ENCODE peak calls at places on chromosomes 1 and 21, in seven cellular contexts. V is HFF-Myc, Z is MCF 10A, D is T-helper 2 cell, X is spleen, C is D341Med, I is HCT116. T is an unnamed sample.

GRCh38 chr1:198220428-198220827 is 63.6 kb downstream of the NEK7 start:
- DNase-seq in X (no peak), D (no peak), I (peak; percentile 82), V (peak; percentile 5), Z (peak; percentile 97), C (no peak), T (peak; percentile 85)

GRCh38 chr21:44596068-44596725 is 3.9 kb upstream of the KRTAP10-6 start:
- DNase-seq in X (no peak), V (no peak), I (no peak), Z (no peak), D (no peak), C (no peak), T (peak; percentile 88)

GRCh38 chr1:236930503-236930902 is 73.7 kb downstream of the MT1HL1 start:
- DNase-seq in V (no peak), X (no peak), Z (no peak), I (no peak), D (no peak), C (no peak), T (no peak)

GRCh38 chr1:33488624-33489023 is 16.2 kb downstream of the ZSCAN20 start:
- DNase-seq in Z (no peak), D (no peak), C (no peak), V (no peak), X (no peak), I (no peak), T (no peak)

GRCh38 chr1:174194451-174194850 is 35.1 kb downstream of the RABGAP1L start:
- DNase-seq in D (no peak), I (no peak), Z (no peak), C (no peak), X (no peak), V (no peak), T (no peak)

GRCh38 chr1:107640207-107640606 is 324.8 kb downstream of the VAV3 start:
- DNase-seq in I (no peak), V (no peak), D (no peak), C (no peak), Z (no peak), X (no peak), T (no peak)

GRCh38 chr21:26366781-26367180 is 196.2 kb upstream of the APP start:
- DNase-seq in V (no peak), C (no peak), Z (no peak), D (no peak), I (no peak), X (no peak), T (peak; percentile 75)

GRCh38 chr1:229452956-229453801 is 19.3 kb upstream of the ACTA1 start:
- DNase-seq in Z (peak; percentile 51), X (no peak), I (peak; percentile 4), C (peak; percentile 52), D (no peak), V (no peak), T (peak; percentile 52)

GRCh38 chr1:82829527-82829926 is 1028.8 kb downstream of the ADGRL2 start:
- DNase-seq in Z (no peak), I (no peak), C (no peak), X (no peak), V (no peak), D (no peak), T (no peak)

GRCh38 chr1:197521118-197521739 is 253.2 kb downstream of the CRB1 start:
- DNase-seq in X (no peak), Z (peak; percentile 67), V (peak; percentile 6), D (no peak), I (peak; percentile 16), C (peak; percentile 47), T (peak; percentile 60)

GRCh38 chr1:26536081-26536480 is 6.5 kb downstream of the RPS6KA1 start:
- DNase-seq in C (no peak), X (no peak), V (no peak), D (no peak), I (no peak), Z (no peak), T (no peak)

T was measured in PC-3.